ENCODE peak calls at places on chromosomes 7 and 10, in six cellular contexts. U is uterus, N is bronchial epithelial cell, P is body of pancreas, G is kidney, V is spleen. W is an unnamed sample.
A peak's percentile ranks its signal among the peaks of the same experiment; 100 is the strongest.

GRCh38 chr10:112286837-112287818 is 3.9 kb downstream of the TECTB start:
- DNase-seq in U (no peak), N (no peak), P (no peak), G (no peak), V (no peak), W (peak; percentile 59)

GRCh38 chr7:45359781-45360180 is 202.2 kb downstream of the RAMP3 start:
- DNase-seq in U (no peak), N (no peak), P (no peak), G (no peak), V (no peak), W (no peak)

GRCh38 chr10:97049670-97050069 is 136.1 kb downstream of the SLIT1 start:
- DNase-seq in U (no peak), N (no peak), P (no peak), G (peak; percentile 31), V (peak; percentile 35), W (no peak)

GRCh38 chr7:134315679-134316538 is 821 bp downstream of the SLC35B4 start:
- DNase-seq in U (no peak), N (peak; percentile 12), P (no peak), G (no peak), V (no peak), W (no peak)

GRCh38 chr7:73429218-73429617 is 4.4 kb upstream of the FZD9 start:
- DNase-seq in U (no peak), N (no peak), P (no peak), G (peak; percentile 51), V (peak; percentile 70), W (peak; percentile 54)

GRCh38 chr10:21985541-21985940 is 18.0 kb downstream of the DNAJC1 start:
- DNase-seq in U (no peak), N (no peak), P (no peak), G (no peak), V (no peak), W (peak; percentile 69)

GRCh38 chr10:118615888-118616287 is 20.4 kb upstream of the PRLHR start:
- DNase-seq in U (no peak), N (peak; percentile 19), P (no peak), G (no peak), V (no peak), W (no peak)

GRCh38 chr7:43141091-43141490 is 28.6 kb downstream of the HECW1 start:
- DNase-seq in U (no peak), N (no peak), P (no peak), G (no peak), V (no peak), W (no peak)

GRCh38 chr10:80485410-80486135 is 31.5 kb downstream of the TSPAN14 start:
- DNase-seq in U (no peak), N (no peak), P (no peak), G (no peak), V (no peak), W (no peak)

GRCh38 chr7:114921636-114922150 is at the start of gene MDFIC:
- DNase-seq in U (peak; percentile 23), N (no peak), P (peak; percentile 40), G (peak; percentile 88), V (peak; percentile 75), W (peak; percentile 47)

GRCh38 chr10:1381339-1381738 is 325.2 kb downstream of the WDR37 start:
- DNase-seq in U (no peak), N (no peak), P (no peak), G (no peak), V (no peak), W (no peak)

GRCh38 chr7:16627236-16627635 is 18.3 kb downstream of the ANKMY2 start:
- DNase-seq in U (no peak), N (peak; percentile 39), P (no peak), G (no peak), V (no peak), W (peak; percentile 63)

GRCh38 chr7:19572566-19572965 is 136.3 kb downstream of the POLR1F start:
- DNase-seq in U (peak; percentile 53), N (no peak), P (no peak), G (no peak), V (no peak), W (peak; percentile 28)

GRCh38 chr7:13990319-13990983 is 985 bp upstream of the ETV1 start:
- DNase-seq in U (peak; percentile 22), N (peak; percentile 16), P (peak; percentile 23), G (peak; percentile 75), V (peak; percentile 68), W (peak; percentile 90)

GRCh38 chr10:11757452-11757819 is 15.3 kb downstream of the ECHDC3 start:
- DNase-seq in U (peak; percentile 78), N (peak; percentile 97), P (peak; percentile 65), G (no peak), V (no peak), W (peak; percentile 94)

GRCh38 chr7:75649462-75649861 is 89.3 kb downstream of the HIP1 start:
- DNase-seq in U (no peak), N (no peak), P (no peak), G (peak; percentile 79), V (no peak), W (no peak)

GRCh38 chr7:40979296-40979695 is 723.6 kb downstream of the INHBA start:
- DNase-seq in U (no peak), N (no peak), P (no peak), G (no peak), V (no peak), W (no peak)

GRCh38 chr10:54985732-54986131 is 184.7 kb upstream of the PCDH15 start:
- DNase-seq in U (no peak), N (peak; percentile 22), P (no peak), G (no peak), V (no peak), W (peak; percentile 57)

GRCh38 chr7:1533569-1534329 is 3.2 kb downstream of the MAFK start:
- DNase-seq in U (peak; percentile 41), N (peak; percentile 89), P (peak; percentile 57), G (peak; percentile 90), V (peak; percentile 84), W (peak; percentile 52)

GRCh38 chr10:79392020-79392398 is 44.7 kb downstream of the PPIF start:
- DNase-seq in U (peak; percentile 17), N (no peak), P (peak; percentile 6), G (peak; percentile 49), V (peak; percentile 69), W (no peak)

GRCh38 chr10:33863347-33863746 is 528.9 kb upstream of the NRP1 start:
- DNase-seq in U (no peak), N (no peak), P (no peak), G (no peak), V (no peak), W (peak; percentile 30)

GRCh38 chr10:33871557-33871956 is 537.1 kb upstream of the NRP1 start:
- DNase-seq in U (no peak), N (no peak), P (no peak), G (no peak), V (no peak), W (no peak)

DNA sequence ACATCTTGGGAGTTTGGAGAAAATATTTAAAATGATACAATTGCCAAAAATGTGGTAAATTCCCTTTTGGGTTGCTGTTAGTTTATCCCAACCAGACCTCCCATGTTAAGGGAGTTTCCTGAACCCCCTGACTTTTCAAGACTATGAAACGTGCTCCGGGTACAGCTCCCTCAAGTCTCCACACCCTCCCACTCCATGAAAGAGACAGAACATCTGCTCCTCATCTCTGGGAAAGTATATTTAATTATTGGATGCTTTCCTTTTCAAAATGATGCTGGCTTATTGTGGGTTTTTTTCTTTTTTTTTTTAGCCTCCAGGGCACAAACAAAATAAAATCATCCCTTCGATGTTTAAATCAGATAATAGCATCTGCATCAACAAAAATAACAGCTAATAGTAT is 534.6 kb upstream of the NRP1 start:
- DNase-seq in U (peak; percentile 19), N (no peak), P (no peak), G (no peak), V (no peak), W (no peak)
- H3K36me3 ChIP-seq in U (no peaks in the 10 kb centered on the region), N (no peaks in the 10 kb centered on the region), P (no peaks in the 10 kb centered on the region), G (no peaks in the 10 kb centered on the region), V (no peaks in the 10 kb centered on the region), W (no peaks in the 10 kb centered on the region)

GRCh38 chr10:95759233-95759826 is 3.4 kb downstream of the ENTPD1 start:
- DNase-seq in U (no peak), N (no peak), P (no peak), G (no peak), V (no peak), W (no peak)

GRCh38 chr10:95756061-95756751 is at the start of gene ENTPD1:
- DNase-seq in U (no peak), N (no peak), P (no peak), G (peak; percentile 49), V (no peak), W (peak; percentile 67)

GRCh38 chr10:95756796-95757657 is 1.1 kb downstream of the ENTPD1 start:
- DNase-seq in U (no peak), N (no peak), P (no peak), G (no peak), V (no peak), W (peak; percentile 13)

GRCh38 chr10:95758351-95759025 is 2.5 kb downstream of the ENTPD1 start:
- DNase-seq in U (no peak), N (no peak), P (no peak), G (no peak), V (no peak), W (no peak)

DNA sequence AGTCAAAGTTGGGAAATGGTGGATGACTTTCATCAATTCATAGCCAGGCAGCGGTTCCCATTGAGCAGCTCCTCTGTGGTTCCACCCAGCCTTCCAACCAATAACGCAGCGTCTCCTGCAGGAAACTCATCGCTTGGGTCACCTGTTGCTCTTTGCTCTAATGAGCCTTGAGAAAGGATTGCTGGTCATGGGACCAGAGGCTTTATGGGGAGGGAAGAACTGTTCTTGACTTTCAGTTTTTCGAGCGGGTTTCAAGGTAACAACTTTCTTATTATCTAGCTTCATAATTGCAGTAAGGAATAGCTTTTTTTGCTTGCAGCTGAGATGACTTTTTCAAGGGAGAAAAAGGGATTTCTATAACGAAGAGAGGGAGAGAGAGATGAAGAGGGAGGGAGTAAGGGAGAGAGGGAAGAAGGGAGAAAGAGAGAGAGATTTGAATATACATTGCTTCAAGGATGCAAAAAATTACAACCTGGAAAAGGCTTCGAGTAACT is 405 bp upstream of the ENTPD1 start:
- DNase-seq in U (peak; percentile 19), N (no peak), P (peak; percentile 17), G (peak; percentile 63), V (peak; percentile 84), W (peak; percentile 59)
- H3K4me3 ChIP-seq in U (peak overlapping the region; percentile 25), N (no peak overlapping the region), P (no peak overlapping the region), G (peak overlapping the region; percentile 26), V (peak overlapping the region; percentile 1), W (peak overlapping the region; percentile 13)

DNA sequence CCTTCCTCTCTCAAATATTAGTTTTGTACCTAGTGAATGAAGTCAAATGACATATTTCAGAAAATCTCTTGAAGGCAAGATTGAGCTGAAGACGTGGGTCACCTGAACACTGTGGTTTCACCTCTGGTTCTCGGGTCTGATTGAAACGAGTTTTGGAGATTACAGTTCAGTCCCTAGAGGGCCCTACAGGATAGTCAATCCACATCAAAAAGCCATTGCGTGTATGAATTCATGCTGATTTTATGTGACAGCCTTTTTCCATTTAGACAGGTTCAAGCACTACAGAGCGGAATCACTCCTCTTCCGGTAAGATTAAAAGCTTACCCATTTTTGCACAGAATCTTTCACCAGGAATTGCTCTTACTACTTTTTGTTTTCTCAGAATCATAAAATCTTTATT is 62.2 kb downstream of the VIM start:
- DNase-seq in U (no peak), N (peak; percentile 53), P (peak; percentile 18), G (no peak), V (no peak), W (peak; percentile 8)
- TF ChIP-seq CTCF in U (no peak), N (peak; percentile 66), P (peak; percentile 73), G (peak; percentile 7), V (no peak), W (no peak)

DNA sequence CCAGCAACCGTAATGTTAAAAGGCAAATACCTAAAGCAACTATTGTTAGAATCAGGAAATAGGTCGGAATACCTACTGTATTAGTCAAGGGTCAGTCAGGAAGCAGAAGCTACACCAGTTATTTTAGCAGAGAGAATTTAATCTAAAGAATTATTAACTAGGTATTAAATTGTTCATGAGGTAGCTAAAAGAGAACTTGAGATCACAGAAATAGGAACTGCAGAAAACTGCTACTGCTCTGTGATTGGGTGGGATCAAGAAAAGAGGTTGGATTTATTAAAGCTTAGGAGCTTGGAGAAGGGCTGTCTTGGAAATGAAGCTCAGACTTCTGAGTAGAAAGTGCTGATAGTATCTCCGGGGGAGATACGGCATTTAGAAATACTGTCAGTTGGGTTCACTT is 20.0 kb upstream of the ZNF438 start:
- DNase-seq in U (no peak), N (peak; percentile 60), P (no peak), G (no peak), V (no peak), W (no peak)
- H3K36me3 ChIP-seq in U (no peaks in the 10 kb centered on the region), N (no peaks in the 10 kb centered on the region), P (no peaks in the 10 kb centered on the region), G (no peaks in the 10 kb centered on the region), V (no peaks in the 10 kb centered on the region), W (no peaks in the 10 kb centered on the region)